ENCODE peak calls at places on chromosomes 6 and 20, in six cellular contexts. F, D, P, M, N and U are unnamed samples.

GRCh38 chr6:95576621-95577316 is 566 bp upstream of the MANEA start:
- DNase-seq in P (no peak), F (no peak), D (peak), M (no peak), N (peak), U (peak)

GRCh38 chr6:141451508-141452353 is 681.0 kb upstream of the GJE1 start:
- DNase-seq in F (peak), D (peak), N (peak), M (peak), P (no peak), U (peak)

GRCh38 chr20:37846573-37846972 is 56.4 kb upstream of the VSTM2L start:
- DNase-seq in M (no peak), N (no peak), F (no peak), D (no peak), P (no peak), U (no peak)

GRCh38 chr6:88074791-88075190 is 27.1 kb downstream of the SPACA1 start:
- DNase-seq in D (no peak), P (no peak), N (no peak), M (no peak), F (no peak), U (no peak)

GRCh38 chr6:35557239-35557638 is 44.5 kb upstream of the TULP1 start:
- DNase-seq in D (no peak), F (no peak), N (no peak), M (no peak), P (no peak), U (no peak)

GRCh38 chr6:42783876-42784738 is 2.3 kb downstream of the BICRAL start:
- DNase-seq in N (peak), M (no peak), P (no peak), F (no peak), D (peak), U (peak)

GRCh38 chr6:1402369-1402768 is 13.0 kb downstream of the FOXF2 start:
- DNase-seq in D (no peak), P (no peak), F (no peak), M (no peak), N (no peak), U (no peak)

GRCh38 chr6:72661408-72661807 is 39.5 kb downstream of the KCNQ5 start:
- DNase-seq in M (no peak), D (no peak), P (no peak), F (no peak), N (no peak), U (no peak)

GRCh38 chr20:59690101-59690500 is 85.8 kb downstream of the PHACTR3 start:
- DNase-seq in M (no peak), P (no peak), D (no peak), F (no peak), N (no peak), U (no peak)

GRCh38 chr20:44233436-44234016 is 13.6 kb upstream of the GDAP1L1 start:
- DNase-seq in P (no peak), D (no peak), F (no peak), N (no peak), M (no peak), U (no peak)

GRCh38 chr20:44231193-44231592 is 15.9 kb upstream of the GDAP1L1 start:
- DNase-seq in P (no peak), D (no peak), F (peak), M (no peak), N (no peak), U (no peak)

GRCh38 chr20:44231713-44232468 is 15.2 kb upstream of the GDAP1L1 start:
- DNase-seq in M (no peak), P (no peak), D (no peak), F (peak), N (no peak), U (peak)

GRCh38 chr20:44224651-44225050 is 14.1 kb upstream of the OSER1 start:
- DNase-seq in D (no peak), F (no peak), P (no peak), N (no peak), M (no peak), U (no peak)

DNA sequence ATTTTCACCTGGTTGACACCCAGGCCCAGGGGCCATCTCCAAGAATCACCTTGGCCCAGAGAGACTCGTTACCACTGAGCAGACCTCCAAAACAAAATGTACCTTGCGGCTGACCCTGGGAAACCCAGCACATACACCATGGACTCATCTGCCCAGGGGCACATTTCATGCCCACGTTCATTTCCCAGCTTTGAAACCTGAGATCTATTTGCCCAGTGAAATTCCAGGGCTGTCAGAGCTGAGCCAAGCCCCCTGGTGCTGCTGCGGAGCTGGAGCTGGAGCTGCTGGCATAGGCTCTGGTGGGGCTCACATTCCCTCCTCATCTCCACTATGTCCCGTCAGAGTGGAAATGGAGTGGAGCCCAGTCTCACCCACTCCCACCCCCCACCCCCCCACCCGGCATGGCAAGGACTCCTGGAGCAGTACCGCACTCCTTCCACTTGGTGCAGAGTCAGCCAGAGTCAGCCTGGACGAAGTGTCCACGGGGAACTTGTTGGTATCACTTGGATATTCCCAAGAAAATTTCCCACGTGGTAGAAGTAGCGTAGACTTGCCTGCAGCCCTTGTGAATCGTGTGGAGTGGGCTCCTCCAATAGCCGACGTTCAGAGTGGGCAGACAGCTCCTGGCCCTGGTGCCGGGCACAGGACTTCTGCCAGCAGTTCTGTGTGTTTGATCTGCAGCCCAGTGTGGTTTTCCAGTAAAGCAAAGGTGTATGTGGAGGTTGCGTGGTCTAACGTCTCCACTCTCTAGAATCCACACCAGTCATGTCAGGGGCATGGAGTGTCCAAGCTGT is 18.1 kb upstream of the OSER1 start:
- DNase-seq in N (no peak), M (no peak), D (no peak), F (no peak), P (no peak), U (no peak)
- TF ChIP-seq CTCF in N (no peak), M (no peak), D (no peak), F (no peak), P (no peak), U (no peak)

DNA sequence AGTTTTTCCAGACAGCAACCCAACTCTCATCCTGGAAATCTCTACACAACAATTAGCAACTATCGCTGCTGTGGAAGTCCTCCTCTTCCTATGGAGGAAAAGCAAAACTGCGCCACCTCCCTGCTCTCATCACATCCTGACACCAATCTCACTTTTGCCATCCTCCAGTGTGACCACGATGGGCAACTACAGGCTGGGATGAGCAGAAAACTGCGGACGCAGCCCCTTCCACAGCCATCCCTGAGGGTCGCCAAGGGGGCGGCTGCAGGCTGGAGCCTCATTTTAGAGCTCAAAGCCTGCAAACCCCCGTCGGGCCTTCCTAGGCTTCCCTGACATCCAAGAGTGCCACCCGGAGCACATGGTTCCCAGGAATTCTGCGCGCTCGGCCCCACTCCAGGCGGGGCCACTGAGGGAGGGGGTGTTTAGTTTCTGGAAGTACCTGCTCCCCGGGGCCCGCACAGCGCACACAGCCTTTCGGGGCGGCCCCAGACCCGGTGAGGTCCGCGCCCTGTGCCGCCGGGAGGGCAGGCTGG is 1.2 kb downstream of the TCFL5 start:
- DNase-seq in M (no peak), P (no peak), N (peak), D (peak), F (no peak), U (peak)
- H3K4me3 ChIP-seq in M (peak), P (no peak), N (peak), D (peak), F (peak), U (peak)

DNA sequence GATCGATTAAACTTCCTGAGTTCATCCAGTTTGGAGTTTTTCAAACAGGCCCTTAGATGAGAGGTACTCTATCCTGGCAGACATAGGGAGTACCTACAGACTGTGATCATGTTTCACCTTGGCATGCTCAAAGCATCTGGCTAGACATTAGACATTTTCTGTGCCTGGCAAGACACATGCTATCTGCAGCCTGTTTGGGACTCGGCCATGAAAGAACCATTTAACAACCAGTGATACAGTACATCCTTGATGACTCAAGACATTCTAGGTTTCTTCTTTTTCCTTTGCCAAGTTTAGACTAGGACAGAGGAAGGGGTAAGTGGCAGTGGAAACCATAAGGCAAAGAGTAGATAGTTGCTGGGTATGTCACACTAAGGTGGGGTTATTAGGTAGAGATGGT is 15.4 kb upstream of the PAQR8 start:
- DNase-seq in P (no peak), D (peak), F (no peak), M (no peak), N (no peak), U (no peak)
- TF ChIP-seq CTCF in P (no peak), D (no peak), F (no peak), M (no peak), N (no peak), U (no peak)

DNA sequence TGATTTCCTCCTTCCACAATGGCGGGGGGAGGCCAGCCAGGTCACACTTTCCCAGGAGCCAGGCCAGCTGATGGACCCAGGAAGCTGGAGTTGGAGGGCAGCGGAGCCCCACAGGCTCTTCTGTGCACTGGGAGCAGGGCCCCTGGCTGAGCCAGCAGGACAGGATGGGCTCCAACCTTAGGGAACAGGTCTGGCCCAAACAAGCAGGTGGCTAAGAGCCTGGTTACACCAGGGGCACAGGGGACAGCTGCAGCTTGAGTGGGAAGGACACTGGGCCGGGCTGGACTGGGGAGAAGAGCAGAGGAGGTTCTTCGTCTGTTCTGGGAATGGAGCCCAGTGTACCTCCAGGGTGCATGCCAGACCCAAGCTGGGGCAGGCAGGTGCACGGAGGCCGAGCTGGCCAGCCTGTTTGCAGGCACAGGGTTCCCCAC is 102.3 kb downstream of the DLL1 start:
- DNase-seq in P (peak), F (no peak), N (no peak), M (no peak), D (no peak), U (no peak)
- H3K4me3 ChIP-seq in P (no peak), F (no peak), N (no peak), M (no peak), D (no peak), U (no peak)

GRCh38 chr20:23361108-23361650 is 803 bp upstream of the GZF1 start:
- DNase-seq in M (no peak), N (no peak), P (no peak), F (peak), D (peak), U (peak)

GRCh38 chr20:23356203-23356602 is 5.6 kb downstream of the NXT1 start:
- DNase-seq in F (no peak), P (no peak), D (no peak), M (no peak), N (no peak), U (no peak)

GRCh38 chr20:23358923-23359572 is 2.9 kb upstream of the GZF1 start:
- DNase-seq in M (no peak), P (no peak), D (no peak), F (no peak), N (no peak), U (no peak)

GRCh38 chr20:23358563-23358906 is 3.4 kb upstream of the GZF1 start:
- DNase-seq in M (no peak), F (no peak), P (no peak), N (no peak), D (no peak), U (no peak)

DNA sequence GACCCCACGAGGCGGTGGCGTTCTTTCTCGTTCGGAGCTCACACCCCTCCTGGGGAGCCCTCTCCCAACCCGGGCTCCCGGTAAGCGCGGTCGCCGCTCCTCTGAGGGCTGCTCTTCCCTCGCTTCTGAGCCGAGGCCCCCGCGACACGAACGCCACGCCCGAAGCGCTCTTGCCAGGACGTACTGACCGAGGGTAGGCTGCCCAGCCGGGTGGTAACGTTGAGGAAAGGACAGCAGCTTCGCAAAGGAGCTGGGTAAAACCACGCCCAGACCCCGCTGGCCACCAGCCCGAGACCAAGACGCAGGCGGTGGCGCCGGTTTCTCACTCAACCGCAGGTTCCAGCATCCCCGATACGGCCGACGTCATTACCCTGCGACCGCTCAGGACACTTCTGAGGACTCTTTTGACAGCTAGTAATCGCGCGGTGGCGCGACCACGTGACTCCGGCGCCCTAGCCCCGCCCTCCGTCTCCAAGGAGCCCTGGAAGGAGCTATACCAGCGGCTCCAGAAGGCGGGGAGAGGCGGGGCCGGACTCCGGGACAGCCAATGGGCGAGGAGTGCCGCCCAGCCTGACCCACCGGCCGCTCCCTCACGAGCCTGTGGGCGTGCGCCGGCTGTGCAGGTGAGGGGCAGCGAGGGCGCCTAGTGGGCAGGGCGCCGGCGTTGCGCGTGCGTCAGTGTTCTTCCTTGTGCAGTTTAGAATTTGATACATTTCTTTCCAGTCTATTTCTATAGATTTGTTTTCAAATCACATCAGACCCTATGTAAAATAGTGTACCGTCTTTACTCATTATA is 4.0 kb upstream of the GZF1 start:
- DNase-seq in D (peak), N (peak), F (peak), P (peak), M (peak), U (peak)
- TF ChIP-seq CTCF in D (no peak), N (no peak), F (no peak), P (no peak), M (no peak), U (no peak)